ENCODE peak calls at places on chromosomes 1 and 21, in eight cellular contexts. One of them, this sample, is unnamed.

GRCh38 chr1:161260939-161261858 is 2.7 kb downstream of the PCP4L1 start:
- DNase-seq in adrenal gland: no peak
- DNase-seq in epithelial cell of prostate: no peak
- DNase-seq in cardiac muscle cell: no peak
- DNase-seq in pancreas: no peak
- DNase-seq in CD8-positive, alpha-beta T cell: no peak
- DNase-seq in SK-N-SH: no peak
- DNase-seq in SJSA1: no peak
- DNase-seq in this sample: no peak

GRCh38 chr1:167913895-167914502 is at the start of gene ADCY10:
- DNase-seq in adrenal gland: no peak
- DNase-seq in epithelial cell of prostate: no peak
- DNase-seq in cardiac muscle cell: no peak
- DNase-seq in pancreas: no peak
- DNase-seq in CD8-positive, alpha-beta T cell: no peak
- DNase-seq in SK-N-SH: no peak
- DNase-seq in SJSA1: no peak
- DNase-seq in this sample: no peak

GRCh38 chr21:28387220-28387619 is 605.5 kb downstream of the LTN1 start:
- DNase-seq in adrenal gland: no peak
- DNase-seq in epithelial cell of prostate: no peak
- DNase-seq in cardiac muscle cell: no peak
- DNase-seq in pancreas: no peak
- DNase-seq in CD8-positive, alpha-beta T cell: no peak
- DNase-seq in SK-N-SH: no peak
- DNase-seq in SJSA1: no peak
- DNase-seq in this sample: no peak

GRCh38 chr1:38818706-38819439 is 40.7 kb downstream of the RRAGC start:
- DNase-seq in adrenal gland: no peak
- DNase-seq in epithelial cell of prostate: no peak
- DNase-seq in cardiac muscle cell: no peak
- DNase-seq in pancreas: no peak
- DNase-seq in CD8-positive, alpha-beta T cell: no peak
- DNase-seq in SK-N-SH: no peak
- DNase-seq in SJSA1: no peak
- DNase-seq in this sample: no peak

GRCh38 chr1:111605553-111605952 is 14.0 kb upstream of the RAP1A start:
- DNase-seq in adrenal gland: peak; percentile 38
- DNase-seq in epithelial cell of prostate: no peak
- DNase-seq in cardiac muscle cell: peak; percentile 65
- DNase-seq in pancreas: no peak
- DNase-seq in CD8-positive, alpha-beta T cell: no peak
- DNase-seq in SK-N-SH: no peak
- DNase-seq in SJSA1: no peak
- DNase-seq in this sample: no peak

GRCh38 chr21:38938343-38938742 is 132.6 kb downstream of the ETS2 start:
- DNase-seq in adrenal gland: no peak
- DNase-seq in epithelial cell of prostate: no peak
- DNase-seq in cardiac muscle cell: peak; percentile 46
- DNase-seq in pancreas: no peak
- DNase-seq in CD8-positive, alpha-beta T cell: no peak
- DNase-seq in SK-N-SH: peak; percentile 74
- DNase-seq in SJSA1: no peak
- DNase-seq in this sample: no peak

GRCh38 chr1:174963547-174964125 is 36.1 kb upstream of the CACYBP start:
- DNase-seq in adrenal gland: no peak
- DNase-seq in epithelial cell of prostate: no peak
- DNase-seq in cardiac muscle cell: no peak
- DNase-seq in pancreas: no peak
- DNase-seq in CD8-positive, alpha-beta T cell: no peak
- DNase-seq in SK-N-SH: no peak
- DNase-seq in SJSA1: no peak
- DNase-seq in this sample: no peak

GRCh38 chr1:206575894-206576737 is 36.1 kb downstream of the EIF2D start:
- DNase-seq in adrenal gland: no peak
- DNase-seq in epithelial cell of prostate: no peak
- DNase-seq in cardiac muscle cell: no peak
- DNase-seq in pancreas: no peak
- DNase-seq in CD8-positive, alpha-beta T cell: no peak
- DNase-seq in SK-N-SH: no peak
- DNase-seq in SJSA1: no peak
- DNase-seq in this sample: no peak

GRCh38 chr1:110951161-110951560 is 12.6 kb downstream of the LRIF1 start:
- DNase-seq in adrenal gland: no peak
- DNase-seq in epithelial cell of prostate: no peak
- DNase-seq in cardiac muscle cell: no peak
- DNase-seq in pancreas: no peak
- DNase-seq in CD8-positive, alpha-beta T cell: no peak
- DNase-seq in SK-N-SH: no peak
- DNase-seq in SJSA1: no peak
- DNase-seq in this sample: no peak

GRCh38 chr1:229342305-229342901 is 444 bp downstream of the CCSAP start:
- DNase-seq in adrenal gland: peak; percentile 85
- DNase-seq in epithelial cell of prostate: no peak
- DNase-seq in cardiac muscle cell: peak; percentile 75
- DNase-seq in pancreas: peak; percentile 82
- DNase-seq in CD8-positive, alpha-beta T cell: peak; percentile 61
- DNase-seq in SK-N-SH: peak; percentile 98
- DNase-seq in SJSA1: peak; percentile 78
- DNase-seq in this sample: peak; percentile 91

GRCh38 chr1:183227963-183228649 is 42.0 kb downstream of the LAMC2 start:
- DNase-seq in adrenal gland: peak; percentile 57
- DNase-seq in epithelial cell of prostate: no peak
- DNase-seq in cardiac muscle cell: peak; percentile 70
- DNase-seq in pancreas: no peak
- DNase-seq in CD8-positive, alpha-beta T cell: no peak
- DNase-seq in SK-N-SH: peak; percentile 66
- DNase-seq in SJSA1: peak; percentile 64
- DNase-seq in this sample: no peak

GRCh38 chr21:33265664-33266049 is 510 bp upstream of the IL10RB start:
- DNase-seq in adrenal gland: peak; percentile 77
- DNase-seq in epithelial cell of prostate: no peak
- DNase-seq in cardiac muscle cell: no peak
- DNase-seq in pancreas: no peak
- DNase-seq in CD8-positive, alpha-beta T cell: no peak
- DNase-seq in SK-N-SH: no peak
- DNase-seq in SJSA1: no peak
- DNase-seq in this sample: no peak

GRCh38 chr1:225612265-225612664 is 40.7 kb downstream of the ENAH start:
- DNase-seq in adrenal gland: no peak
- DNase-seq in epithelial cell of prostate: no peak
- DNase-seq in cardiac muscle cell: peak; percentile 83
- DNase-seq in pancreas: no peak
- DNase-seq in CD8-positive, alpha-beta T cell: no peak
- DNase-seq in SK-N-SH: no peak
- DNase-seq in SJSA1: no peak
- DNase-seq in this sample: no peak

GRCh38 chr1:184665329-184665728 is 89.3 kb downstream of the EDEM3 start:
- DNase-seq in adrenal gland: no peak
- DNase-seq in epithelial cell of prostate: no peak
- DNase-seq in cardiac muscle cell: no peak
- DNase-seq in pancreas: no peak
- DNase-seq in CD8-positive, alpha-beta T cell: no peak
- DNase-seq in SK-N-SH: no peak
- DNase-seq in SJSA1: no peak
- DNase-seq in this sample: no peak

GRCh38 chr1:210233216-210233494 is 559 bp downstream of the SERTAD4 start:
- DNase-seq in adrenal gland: no peak
- DNase-seq in epithelial cell of prostate: no peak
- DNase-seq in cardiac muscle cell: peak; percentile 24
- DNase-seq in pancreas: peak; percentile 6
- DNase-seq in CD8-positive, alpha-beta T cell: no peak
- DNase-seq in SK-N-SH: peak; percentile 72
- DNase-seq in SJSA1: no peak
- DNase-seq in this sample: no peak
- H3K27ac ChIP-seq in adrenal gland: no peak overlapping the region
- H3K27ac ChIP-seq in epithelial cell of prostate: peak overlapping the region; percentile 47
- H3K27ac ChIP-seq in cardiac muscle cell: no peak overlapping the region
- H3K27ac ChIP-seq in pancreas: peak overlapping the region; percentile 38
- H3K27ac ChIP-seq in CD8-positive, alpha-beta T cell: no peak overlapping the region
- H3K27ac ChIP-seq in SK-N-SH: peak overlapping the region; percentile 97
- H3K27ac ChIP-seq in SJSA1: peak overlapping the region; percentile 69
- H3K27ac ChIP-seq in this sample: peak overlapping the region; percentile 96

GRCh38 chr1:192489748-192490147 is 85.8 kb upstream of the RGS1 start:
- DNase-seq in adrenal gland: peak; percentile 17
- DNase-seq in epithelial cell of prostate: peak; percentile 94
- DNase-seq in cardiac muscle cell: peak; percentile 91
- DNase-seq in pancreas: peak; percentile 79
- DNase-seq in CD8-positive, alpha-beta T cell: no peak
- DNase-seq in SK-N-SH: peak; percentile 51
- DNase-seq in SJSA1: no peak
- DNase-seq in this sample: no peak

GRCh38 chr1:192485692-192486436 is 89.7 kb upstream of the RGS1 start:
- DNase-seq in adrenal gland: peak; percentile 91
- DNase-seq in epithelial cell of prostate: peak; percentile 88
- DNase-seq in cardiac muscle cell: peak; percentile 96
- DNase-seq in pancreas: peak; percentile 82
- DNase-seq in CD8-positive, alpha-beta T cell: no peak
- DNase-seq in SK-N-SH: no peak
- DNase-seq in SJSA1: no peak
- DNase-seq in this sample: no peak

GRCh38 chr1:192491804-192492554 is 83.6 kb upstream of the RGS1 start:
- DNase-seq in adrenal gland: no peak
- DNase-seq in epithelial cell of prostate: no peak
- DNase-seq in cardiac muscle cell: peak; percentile 16
- DNase-seq in pancreas: no peak
- DNase-seq in CD8-positive, alpha-beta T cell: no peak
- DNase-seq in SK-N-SH: no peak
- DNase-seq in SJSA1: no peak
- DNase-seq in this sample: no peak

GRCh38 chr1:192488058-192488457 is 87.5 kb upstream of the RGS1 start:
- DNase-seq in adrenal gland: no peak
- DNase-seq in epithelial cell of prostate: no peak
- DNase-seq in cardiac muscle cell: no peak
- DNase-seq in pancreas: no peak
- DNase-seq in CD8-positive, alpha-beta T cell: no peak
- DNase-seq in SK-N-SH: no peak
- DNase-seq in SJSA1: no peak
- DNase-seq in this sample: no peak

DNA sequence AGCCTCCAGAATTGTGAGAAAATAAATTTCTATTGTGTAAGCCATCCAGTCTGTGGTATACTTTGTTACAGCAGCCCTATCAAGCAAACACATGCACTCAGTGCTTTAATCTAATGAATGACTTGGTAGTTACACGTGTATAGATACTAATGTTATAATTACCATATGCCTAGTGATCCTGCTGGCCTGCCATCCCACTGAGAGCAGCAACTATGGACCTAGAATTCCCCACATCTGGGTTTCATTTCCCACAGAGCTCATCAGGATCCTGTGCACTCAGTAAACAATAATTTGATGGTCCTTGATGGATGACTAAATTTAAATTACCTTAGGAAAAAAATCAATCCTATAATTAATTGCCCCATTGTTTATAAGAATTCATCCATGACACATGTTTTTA is 86.5 kb upstream of the RGS1 start:
- DNase-seq in adrenal gland: no peak
- DNase-seq in epithelial cell of prostate: no peak
- DNase-seq in cardiac muscle cell: no peak
- DNase-seq in pancreas: no peak
- DNase-seq in CD8-positive, alpha-beta T cell: no peak
- DNase-seq in SK-N-SH: peak; percentile 63
- DNase-seq in SJSA1: no peak
- DNase-seq in this sample: no peak
- H3K27ac ChIP-seq in adrenal gland: no peak overlapping the region
- H3K27ac ChIP-seq in epithelial cell of prostate: no peak overlapping the region
- H3K27ac ChIP-seq in cardiac muscle cell: no peak overlapping the region
- H3K27ac ChIP-seq in pancreas: no peak overlapping the region
- H3K27ac ChIP-seq in CD8-positive, alpha-beta T cell: no peak overlapping the region
- H3K27ac ChIP-seq in SK-N-SH: peak overlapping the region; percentile 97
- H3K27ac ChIP-seq in SJSA1: no peak overlapping the region
- H3K27ac ChIP-seq in this sample: no peak overlapping the region

DNA sequence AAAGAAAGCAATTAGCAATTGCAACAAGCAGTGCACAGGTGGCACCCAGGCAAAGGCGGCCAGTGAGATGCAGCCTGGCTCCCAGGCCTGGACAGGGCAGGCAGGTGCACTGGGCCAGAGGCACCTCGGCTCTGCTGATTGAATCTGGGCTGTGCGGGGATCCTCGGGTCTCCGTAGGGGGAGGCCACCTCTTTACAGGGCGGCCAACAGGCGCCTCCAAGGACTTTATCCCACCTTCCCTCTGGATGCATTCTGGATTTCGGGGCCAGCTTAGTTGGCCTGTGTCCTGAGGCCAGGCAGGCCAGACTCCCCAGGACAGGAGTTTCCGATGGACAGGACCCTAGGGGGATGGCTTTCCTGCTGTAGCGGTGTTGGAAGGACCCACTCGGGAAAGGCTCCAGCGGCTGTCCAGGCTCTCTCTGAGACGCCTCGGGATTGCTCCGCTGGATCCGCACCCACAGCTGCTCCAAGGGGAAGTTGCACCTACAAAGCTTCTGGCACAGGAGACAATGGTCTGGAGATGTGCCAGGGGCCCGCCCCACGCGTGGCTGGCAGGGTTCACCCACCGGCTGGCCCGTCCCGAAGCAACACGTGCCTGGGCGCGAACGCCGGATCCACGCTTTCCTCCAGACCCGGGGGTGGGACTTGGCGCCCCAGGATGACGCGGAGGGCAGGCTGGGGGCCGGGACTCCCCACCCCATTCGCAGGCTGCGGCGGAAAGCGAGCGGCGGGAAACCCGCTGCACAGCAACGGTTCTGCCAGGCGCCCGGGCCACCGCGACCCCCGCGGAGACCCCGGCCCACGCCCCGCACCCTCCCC is 810 bp downstream of the SLC19A1 start:
- DNase-seq in adrenal gland: peak; percentile 80
- DNase-seq in epithelial cell of prostate: no peak
- DNase-seq in cardiac muscle cell: peak; percentile 71
- DNase-seq in pancreas: peak; percentile 46
- DNase-seq in CD8-positive, alpha-beta T cell: peak; percentile 39
- DNase-seq in SK-N-SH: peak; percentile 95
- DNase-seq in SJSA1: peak; percentile 66
- DNase-seq in this sample: no peak
- H3K27ac ChIP-seq in adrenal gland: no peak overlapping the region
- H3K27ac ChIP-seq in epithelial cell of prostate: no peak overlapping the region
- H3K27ac ChIP-seq in cardiac muscle cell: no peak overlapping the region
- H3K27ac ChIP-seq in pancreas: no peak overlapping the region
- H3K27ac ChIP-seq in CD8-positive, alpha-beta T cell: peak overlapping the region; percentile 30
- H3K27ac ChIP-seq in SK-N-SH: peak overlapping the region; percentile 74
- H3K27ac ChIP-seq in SJSA1: no peak overlapping the region
- H3K27ac ChIP-seq in this sample: no peak overlapping the region

GRCh38 chr1:90480271-90480835 is 236.7 kb downstream of the BARHL2 start:
- DNase-seq in adrenal gland: no peak
- DNase-seq in epithelial cell of prostate: no peak
- DNase-seq in cardiac muscle cell: no peak
- DNase-seq in pancreas: no peak
- DNase-seq in CD8-positive, alpha-beta T cell: no peak
- DNase-seq in SK-N-SH: no peak
- DNase-seq in SJSA1: no peak
- DNase-seq in this sample: no peak

GRCh38 chr1:90488451-90488850 is 228.7 kb downstream of the BARHL2 start:
- DNase-seq in adrenal gland: no peak
- DNase-seq in epithelial cell of prostate: no peak
- DNase-seq in cardiac muscle cell: no peak
- DNase-seq in pancreas: no peak
- DNase-seq in CD8-positive, alpha-beta T cell: no peak
- DNase-seq in SK-N-SH: no peak
- DNase-seq in SJSA1: no peak
- DNase-seq in this sample: no peak

GRCh38 chr1:90487040-90487439 is 230.1 kb downstream of the BARHL2 start:
- DNase-seq in adrenal gland: no peak
- DNase-seq in epithelial cell of prostate: no peak
- DNase-seq in cardiac muscle cell: no peak
- DNase-seq in pancreas: no peak
- DNase-seq in CD8-positive, alpha-beta T cell: no peak
- DNase-seq in SK-N-SH: no peak
- DNase-seq in SJSA1: no peak
- DNase-seq in this sample: no peak

GRCh38 chr1:90486134-90486824 is 230.8 kb downstream of the BARHL2 start:
- DNase-seq in adrenal gland: no peak
- DNase-seq in epithelial cell of prostate: no peak
- DNase-seq in cardiac muscle cell: no peak
- DNase-seq in pancreas: no peak
- DNase-seq in CD8-positive, alpha-beta T cell: no peak
- DNase-seq in SK-N-SH: no peak
- DNase-seq in SJSA1: no peak
- DNase-seq in this sample: no peak
- H3K27ac ChIP-seq in adrenal gland: no peak overlapping the region
- H3K27ac ChIP-seq in epithelial cell of prostate: no peak overlapping the region
- H3K27ac ChIP-seq in cardiac muscle cell: no peak overlapping the region
- H3K27ac ChIP-seq in pancreas: no peak overlapping the region
- H3K27ac ChIP-seq in CD8-positive, alpha-beta T cell: no peak overlapping the region
- H3K27ac ChIP-seq in SK-N-SH: no peak overlapping the region
- H3K27ac ChIP-seq in SJSA1: no peak overlapping the region
- H3K27ac ChIP-seq in this sample: no peak overlapping the region

This sample was measured in caudate nucleus.